ENCODE peak calls at places on chromosome X, in eight cellular contexts. One of them, this sample, is unnamed.

GRCh38 chrX:154481911-154482601 is 3.0 kb upstream of the LAGE3 start:
- DNase-seq in lower leg skin: no peak
- DNase-seq in MM.1S: no peak
- DNase-seq in left ventricle myocardium inferior: no peak
- DNase-seq in pancreas: peak; percentile 58
- DNase-seq in foreskin fibroblast: no peak
- DNase-seq in spleen: peak; percentile 63
- DNase-seq in mesothelial cell of epicardium: no peak
- DNase-seq in this sample: no peak

GRCh38 chrX:19739683-19740082 is 147.7 kb downstream of the SH3KBP1 start:
- DNase-seq in left ventricle myocardium inferior: peak; percentile 45
- DNase-seq in MM.1S: peak; percentile 16
- DNase-seq in spleen: peak; percentile 81
- DNase-seq in lower leg skin: peak; percentile 19
- DNase-seq in foreskin fibroblast: peak; percentile 61
- DNase-seq in pancreas: no peak
- DNase-seq in mesothelial cell of epicardium: peak; percentile 42
- DNase-seq in this sample: no peak

GRCh38 chrX:46547857-46548256 is 2.6 kb upstream of the ZNF674 start:
- DNase-seq in left ventricle myocardium inferior: no peak
- DNase-seq in pancreas: no peak
- DNase-seq in foreskin fibroblast: peak; percentile 65
- DNase-seq in mesothelial cell of epicardium: no peak
- DNase-seq in spleen: no peak
- DNase-seq in lower leg skin: no peak
- DNase-seq in MM.1S: no peak
- DNase-seq in this sample: no peak

GRCh38 chrX:97372006-97372766 is 488.5 kb downstream of the RPA4 start:
- DNase-seq in spleen: no peak
- DNase-seq in lower leg skin: no peak
- DNase-seq in foreskin fibroblast: no peak
- DNase-seq in mesothelial cell of epicardium: no peak
- DNase-seq in MM.1S: no peak
- DNase-seq in pancreas: no peak
- DNase-seq in left ventricle myocardium inferior: no peak
- DNase-seq in this sample: no peak

GRCh38 chrX:150544835-150545790 is 23.3 kb upstream of the MTM1 start:
- DNase-seq in left ventricle myocardium inferior: no peak
- DNase-seq in foreskin fibroblast: no peak
- DNase-seq in MM.1S: no peak
- DNase-seq in mesothelial cell of epicardium: no peak
- DNase-seq in spleen: no peak
- DNase-seq in pancreas: no peak
- DNase-seq in lower leg skin: no peak
- DNase-seq in this sample: no peak

GRCh38 chrX:37302569-37302968 is 46.6 kb upstream of the PRRG1 start:
- DNase-seq in lower leg skin: no peak
- DNase-seq in MM.1S: no peak
- DNase-seq in left ventricle myocardium inferior: peak; percentile 12
- DNase-seq in pancreas: no peak
- DNase-seq in foreskin fibroblast: peak; percentile 1
- DNase-seq in mesothelial cell of epicardium: no peak
- DNase-seq in spleen: no peak
- DNase-seq in this sample: no peak

GRCh38 chrX:98371994-98372393 is 1488.3 kb downstream of the RPA4 start:
- DNase-seq in MM.1S: no peak
- DNase-seq in lower leg skin: no peak
- DNase-seq in spleen: no peak
- DNase-seq in mesothelial cell of epicardium: no peak
- DNase-seq in left ventricle myocardium inferior: no peak
- DNase-seq in pancreas: no peak
- DNase-seq in foreskin fibroblast: no peak
- DNase-seq in this sample: no peak

GRCh38 chrX:153515435-153515834 is 2.0 kb upstream of the ATP2B3 start:
- DNase-seq in MM.1S: no peak
- DNase-seq in foreskin fibroblast: no peak
- DNase-seq in pancreas: no peak
- DNase-seq in spleen: no peak
- DNase-seq in left ventricle myocardium inferior: no peak
- DNase-seq in mesothelial cell of epicardium: no peak
- DNase-seq in lower leg skin: no peak
- DNase-seq in this sample: no peak

GRCh38 chrX:71636438-71637252 is 18.3 kb upstream of the CXCR3 start:
- DNase-seq in foreskin fibroblast: no peak
- DNase-seq in mesothelial cell of epicardium: no peak
- DNase-seq in lower leg skin: no peak
- DNase-seq in left ventricle myocardium inferior: no peak
- DNase-seq in pancreas: no peak
- DNase-seq in spleen: no peak
- DNase-seq in MM.1S: peak; percentile 83
- DNase-seq in this sample: no peak

GRCh38 chrX:35919536-35920309 is at the start of gene CFAP47:
- DNase-seq in lower leg skin: no peak
- DNase-seq in left ventricle myocardium inferior: no peak
- DNase-seq in mesothelial cell of epicardium: peak; percentile 40
- DNase-seq in foreskin fibroblast: no peak
- DNase-seq in pancreas: peak; percentile 70
- DNase-seq in MM.1S: peak; percentile 79
- DNase-seq in spleen: peak; percentile 63
- DNase-seq in this sample: no peak

GRCh38 chrX:39750246-39750790 is 347.4 kb downstream of the BCOR start:
- DNase-seq in spleen: no peak
- DNase-seq in left ventricle myocardium inferior: no peak
- DNase-seq in pancreas: no peak
- DNase-seq in foreskin fibroblast: no peak
- DNase-seq in MM.1S: no peak
- DNase-seq in mesothelial cell of epicardium: no peak
- DNase-seq in lower leg skin: no peak
- DNase-seq in this sample: no peak

GRCh38 chrX:108420481-108420880 is 17.7 kb downstream of the COL4A6 start:
- DNase-seq in foreskin fibroblast: no peak
- DNase-seq in left ventricle myocardium inferior: no peak
- DNase-seq in spleen: no peak
- DNase-seq in lower leg skin: no peak
- DNase-seq in MM.1S: no peak
- DNase-seq in pancreas: no peak
- DNase-seq in mesothelial cell of epicardium: no peak
- DNase-seq in this sample: no peak

DNA sequence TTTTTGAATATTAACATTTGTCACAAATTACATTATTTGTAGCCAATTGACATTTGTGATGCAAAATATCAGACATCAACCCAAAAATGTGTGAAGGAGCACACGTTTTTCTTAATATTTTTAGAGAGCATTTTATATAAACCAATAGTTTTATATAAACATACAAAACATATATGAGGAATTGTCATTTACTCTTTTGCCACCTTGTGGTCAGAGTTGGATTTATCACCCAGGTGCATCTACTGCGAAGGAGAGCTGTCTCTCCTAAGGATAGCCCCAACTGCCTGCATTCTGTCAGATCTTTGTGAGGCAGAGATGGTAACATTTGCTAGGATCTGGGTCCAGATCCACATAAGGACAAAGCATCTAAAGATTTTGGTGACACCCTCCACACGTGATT is 2.5 kb upstream of the USP27X start:
- DNase-seq in MM.1S: peak; percentile 56
- DNase-seq in left ventricle myocardium inferior: no peak
- DNase-seq in mesothelial cell of epicardium: no peak
- DNase-seq in pancreas: no peak
- DNase-seq in spleen: no peak
- DNase-seq in foreskin fibroblast: no peak
- DNase-seq in lower leg skin: no peak
- DNase-seq in this sample: no peak
- TF ChIP-seq CTCF in MM.1S: peak; percentile 46
- TF ChIP-seq CTCF in left ventricle myocardium inferior: peak; percentile 57
- TF ChIP-seq CTCF in mesothelial cell of epicardium: peak; percentile 68
- TF ChIP-seq CTCF in pancreas: peak; percentile 24
- TF ChIP-seq CTCF in spleen: peak; percentile 64
- TF ChIP-seq CTCF in foreskin fibroblast: peak; percentile 28
- TF ChIP-seq CTCF in lower leg skin: no peak
- TF ChIP-seq CTCF in this sample: peak; percentile 56

GRCh38 chrX:49166914-49167739 is 4.6 kb downstream of the MAGIX start:
- DNase-seq in spleen: peak; percentile 91
- DNase-seq in MM.1S: peak; percentile 65
- DNase-seq in foreskin fibroblast: peak; percentile 68
- DNase-seq in mesothelial cell of epicardium: no peak
- DNase-seq in lower leg skin: no peak
- DNase-seq in left ventricle myocardium inferior: peak; percentile 75
- DNase-seq in pancreas: peak; percentile 68
- DNase-seq in this sample: no peak

GRCh38 chrX:49163555-49164419 is 1.2 kb downstream of the MAGIX start:
- DNase-seq in left ventricle myocardium inferior: peak; percentile 88
- DNase-seq in spleen: peak; percentile 96
- DNase-seq in pancreas: peak; percentile 93
- DNase-seq in MM.1S: peak; percentile 73
- DNase-seq in mesothelial cell of epicardium: peak; percentile 80
- DNase-seq in lower leg skin: peak; percentile 89
- DNase-seq in foreskin fibroblast: peak; percentile 74
- DNase-seq in this sample: peak; percentile 94

GRCh38 chrX:49164589-49165360 is 2.2 kb downstream of the MAGIX start:
- DNase-seq in left ventricle myocardium inferior: no peak
- DNase-seq in spleen: peak; percentile 78
- DNase-seq in mesothelial cell of epicardium: no peak
- DNase-seq in pancreas: no peak
- DNase-seq in MM.1S: no peak
- DNase-seq in lower leg skin: no peak
- DNase-seq in foreskin fibroblast: no peak
- DNase-seq in this sample: no peak

GRCh38 chrX:49167740-49168108 is 4.0 kb upstream of the PLP2 start:
- DNase-seq in lower leg skin: no peak
- DNase-seq in foreskin fibroblast: no peak
- DNase-seq in left ventricle myocardium inferior: no peak
- DNase-seq in MM.1S: no peak
- DNase-seq in mesothelial cell of epicardium: no peak
- DNase-seq in pancreas: no peak
- DNase-seq in spleen: no peak
- DNase-seq in this sample: no peak

GRCh38 chrX:49165901-49166881 is 3.6 kb downstream of the MAGIX start:
- DNase-seq in MM.1S: peak; percentile 87
- DNase-seq in lower leg skin: peak; percentile 71
- DNase-seq in spleen: peak; percentile 94
- DNase-seq in foreskin fibroblast: peak; percentile 54
- DNase-seq in mesothelial cell of epicardium: peak; percentile 72
- DNase-seq in left ventricle myocardium inferior: peak; percentile 80
- DNase-seq in pancreas: peak; percentile 86
- DNase-seq in this sample: no peak
- TF ChIP-seq CTCF in MM.1S: peak; percentile 26
- TF ChIP-seq CTCF in lower leg skin: no peak
- TF ChIP-seq CTCF in spleen: peak; percentile 59
- TF ChIP-seq CTCF in foreskin fibroblast: no peak
- TF ChIP-seq CTCF in mesothelial cell of epicardium: no peak
- TF ChIP-seq CTCF in left ventricle myocardium inferior: peak; percentile 46
- TF ChIP-seq CTCF in pancreas: no peak
- TF ChIP-seq CTCF in this sample: peak; percentile 25

DNA sequence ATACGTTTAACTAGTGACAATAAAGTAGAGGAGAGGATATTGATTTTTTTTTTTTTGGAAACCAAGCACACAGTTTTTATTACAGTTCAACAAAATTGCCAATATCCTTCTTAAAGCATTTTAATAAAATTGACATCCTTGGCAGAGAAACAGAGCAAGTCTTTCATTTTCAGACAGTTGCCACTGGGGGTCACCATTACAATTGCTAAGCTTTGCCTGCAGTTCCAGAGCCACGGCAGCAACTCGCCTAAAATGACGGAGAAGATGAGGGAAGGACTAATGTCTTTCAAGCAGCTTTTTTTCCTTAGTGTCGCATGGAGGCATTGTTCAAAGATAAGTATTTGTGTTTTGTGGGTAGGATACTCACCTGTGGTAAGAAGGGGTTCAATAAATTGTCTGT is 507.8 kb upstream of the ARX start:
- DNase-seq in left ventricle myocardium inferior: no peak
- DNase-seq in spleen: no peak
- DNase-seq in mesothelial cell of epicardium: no peak
- DNase-seq in foreskin fibroblast: no peak
- DNase-seq in pancreas: no peak
- DNase-seq in lower leg skin: no peak
- DNase-seq in MM.1S: no peak
- DNase-seq in this sample: no peak
- TF ChIP-seq CTCF in left ventricle myocardium inferior: peak; percentile 46
- TF ChIP-seq CTCF in spleen: no peak
- TF ChIP-seq CTCF in mesothelial cell of epicardium: peak; percentile 25
- TF ChIP-seq CTCF in foreskin fibroblast: no peak
- TF ChIP-seq CTCF in pancreas: no peak
- TF ChIP-seq CTCF in lower leg skin: no peak
- TF ChIP-seq CTCF in MM.1S: no peak
- TF ChIP-seq CTCF in this sample: peak; percentile 52

GRCh38 chrX:13937370-13938052 is 92.2 kb downstream of the GEMIN8 start:
- DNase-seq in pancreas: no peak
- DNase-seq in lower leg skin: no peak
- DNase-seq in spleen: no peak
- DNase-seq in left ventricle myocardium inferior: no peak
- DNase-seq in mesothelial cell of epicardium: no peak
- DNase-seq in MM.1S: no peak
- DNase-seq in foreskin fibroblast: peak; percentile 20
- DNase-seq in this sample: no peak

GRCh38 chrX:13936804-13937203 is 92.9 kb downstream of the GEMIN8 start:
- DNase-seq in mesothelial cell of epicardium: no peak
- DNase-seq in left ventricle myocardium inferior: no peak
- DNase-seq in spleen: no peak
- DNase-seq in MM.1S: no peak
- DNase-seq in lower leg skin: no peak
- DNase-seq in pancreas: no peak
- DNase-seq in foreskin fibroblast: no peak
- DNase-seq in this sample: no peak

GRCh38 chrX:13938766-13939530 is 90.7 kb downstream of the GEMIN8 start:
- DNase-seq in pancreas: no peak
- DNase-seq in left ventricle myocardium inferior: no peak
- DNase-seq in MM.1S: no peak
- DNase-seq in spleen: no peak
- DNase-seq in mesothelial cell of epicardium: no peak
- DNase-seq in lower leg skin: no peak
- DNase-seq in foreskin fibroblast: no peak
- DNase-seq in this sample: no peak

GRCh38 chrX:13939741-13940597 is 89.7 kb downstream of the GEMIN8 start:
- DNase-seq in lower leg skin: no peak
- DNase-seq in left ventricle myocardium inferior: no peak
- DNase-seq in pancreas: no peak
- DNase-seq in foreskin fibroblast: no peak
- DNase-seq in MM.1S: no peak
- DNase-seq in spleen: no peak
- DNase-seq in mesothelial cell of epicardium: no peak
- DNase-seq in this sample: no peak

DNA sequence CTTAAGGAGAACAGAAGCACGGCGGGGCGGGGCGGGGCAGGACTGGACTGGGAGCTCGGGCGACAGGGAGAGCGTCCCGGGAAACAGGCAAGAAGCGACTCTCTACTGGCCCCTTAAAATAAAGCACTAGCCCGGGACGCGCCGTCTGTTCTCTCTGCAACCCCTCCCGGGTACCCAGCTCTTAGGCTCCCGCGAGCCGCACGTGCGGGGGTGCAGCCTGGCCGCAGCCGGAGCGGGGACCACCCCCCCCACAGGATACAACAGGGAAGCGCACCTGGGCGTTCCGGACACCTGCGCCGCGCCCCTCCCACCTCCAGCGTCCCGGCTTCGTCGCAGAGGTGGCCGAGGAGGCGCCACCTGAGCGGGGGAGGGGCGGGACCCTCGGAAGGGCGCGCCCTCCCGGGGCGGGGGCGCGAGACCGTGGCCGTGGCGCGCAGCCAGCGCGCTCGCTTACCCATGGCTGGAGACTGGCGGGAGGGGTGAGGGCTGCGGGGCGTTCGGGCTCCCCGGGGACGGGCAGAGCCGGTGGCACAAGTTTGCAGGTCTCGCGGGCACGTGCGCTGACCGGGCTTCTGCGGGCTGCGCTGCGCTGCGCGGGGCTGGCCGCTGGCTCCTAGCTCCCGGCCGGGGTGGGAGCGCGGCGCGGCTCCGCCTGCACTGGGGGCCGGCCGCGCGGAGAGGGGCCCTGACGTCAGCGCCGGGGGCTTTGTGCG is 91.5 kb downstream of the GEMIN8 start:
- DNase-seq in lower leg skin: no peak
- DNase-seq in spleen: peak; percentile 76
- DNase-seq in mesothelial cell of epicardium: peak; percentile 39
- DNase-seq in MM.1S: peak; percentile 14
- DNase-seq in foreskin fibroblast: no peak
- DNase-seq in left ventricle myocardium inferior: peak; percentile 12
- DNase-seq in pancreas: peak; percentile 84
- DNase-seq in this sample: no peak
- TF ChIP-seq CTCF in lower leg skin: no peak
- TF ChIP-seq CTCF in spleen: no peak
- TF ChIP-seq CTCF in mesothelial cell of epicardium: no peak
- TF ChIP-seq CTCF in MM.1S: no peak
- TF ChIP-seq CTCF in foreskin fibroblast: no peak
- TF ChIP-seq CTCF in left ventricle myocardium inferior: no peak
- TF ChIP-seq CTCF in pancreas: no peak
- TF ChIP-seq CTCF in this sample: no peak

This sample was measured in osteocyte.